ENCODE peak calls at places on chromosomes 4 and X, in four cellular contexts. J, R, K and O are unnamed samples. For H3K27me3, the result is how much of the 10 kb centered on the place peaks cover.

GRCh38 chr4:53208749-53209148 is 157.1 kb downstream of the SCFD2 start:
- DNase-seq in J (no peak), R (no peak), K (no peak), O (no peak)

GRCh38 chrX:22159071-22159470 is 113.6 kb upstream of the CBLL2 start:
- DNase-seq in J (no peak), R (no peak), K (no peak), O (no peak)

GRCh38 chrX:123339201-123339905 is 155.3 kb downstream of the GRIA3 start:
- DNase-seq in J (no peak), R (no peak), K (no peak), O (no peak)

GRCh38 chr4:127012549-127012948 is 620.2 kb upstream of the INTU start:
- DNase-seq in J (no peak), R (no peak), K (no peak), O (no peak)

GRCh38 chr4:78149737-78150136 is 92.6 kb downstream of the FRAS1 start:
- DNase-seq in J (no peak), R (no peak), K (peak), O (no peak)

GRCh38 chr4:80184791-80185756 is 12.2 kb upstream of the PRDM8 start:
- DNase-seq in J (peak), R (peak), K (peak), O (no peak)

GRCh38 chr4:35087216-35087615 is 1157.1 kb downstream of the ARAP2 start:
- DNase-seq in J (no peak), R (no peak), K (no peak), O (no peak)

GRCh38 chr4:71287305-71287704 is 51.5 kb upstream of the SLC4A4 start:
- DNase-seq in J (no peak), R (no peak), K (no peak), O (no peak)

GRCh38 chrX:40006025-40007017 is 91.4 kb downstream of the BCOR start:
- DNase-seq in J (peak), R (peak), K (peak), O (no peak)

GRCh38 chr4:123526511-123526910 is 129.9 kb downstream of the SPRY1 start:
- DNase-seq in J (no peak), R (no peak), K (no peak), O (no peak)

GRCh38 chr4:85474818-85475630 is at the start of gene ARHGAP24:
- DNase-seq in J (peak), R (peak), K (peak), O (no peak)

GRCh38 chr4:89939994-89940393 is 45.3 kb downstream of the MMRN1 start:
- DNase-seq in J (no peak), R (no peak), K (no peak), O (no peak)

GRCh38 chr4:108163352-108163751 is 5.4 kb downstream of the LEF1 start:
- DNase-seq in J (no peak), R (no peak), K (no peak), O (no peak)
- H3K27ac ChIP-seq in J (no peak), R (no peak), K (no peak), O (peak)

DNA sequence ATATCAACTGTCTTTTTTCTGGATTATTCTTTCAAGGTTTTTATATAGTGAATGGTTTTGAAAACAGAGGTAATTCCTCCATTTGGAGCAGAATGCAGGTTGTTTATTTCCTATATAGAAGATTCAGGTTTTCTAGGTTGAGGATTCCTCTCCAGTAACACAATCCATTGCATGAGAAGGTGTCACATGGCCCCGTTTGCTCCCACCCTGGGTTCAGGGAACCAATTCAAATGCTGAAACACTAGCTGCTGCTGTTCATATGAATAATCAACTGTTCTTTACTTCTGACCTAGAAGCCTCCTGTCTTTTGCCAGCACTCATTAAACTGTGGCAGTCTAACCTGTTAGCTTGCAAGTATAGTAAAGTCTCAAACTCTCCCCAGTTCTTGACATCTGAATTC is 1316.9 kb upstream of the TENM3 start:
- DNase-seq in J (peak), R (no peak), K (no peak), O (no peak)
- H3K27me3 ChIP-seq in J (under half), R (under half), K (under half), O (under half)

DNA sequence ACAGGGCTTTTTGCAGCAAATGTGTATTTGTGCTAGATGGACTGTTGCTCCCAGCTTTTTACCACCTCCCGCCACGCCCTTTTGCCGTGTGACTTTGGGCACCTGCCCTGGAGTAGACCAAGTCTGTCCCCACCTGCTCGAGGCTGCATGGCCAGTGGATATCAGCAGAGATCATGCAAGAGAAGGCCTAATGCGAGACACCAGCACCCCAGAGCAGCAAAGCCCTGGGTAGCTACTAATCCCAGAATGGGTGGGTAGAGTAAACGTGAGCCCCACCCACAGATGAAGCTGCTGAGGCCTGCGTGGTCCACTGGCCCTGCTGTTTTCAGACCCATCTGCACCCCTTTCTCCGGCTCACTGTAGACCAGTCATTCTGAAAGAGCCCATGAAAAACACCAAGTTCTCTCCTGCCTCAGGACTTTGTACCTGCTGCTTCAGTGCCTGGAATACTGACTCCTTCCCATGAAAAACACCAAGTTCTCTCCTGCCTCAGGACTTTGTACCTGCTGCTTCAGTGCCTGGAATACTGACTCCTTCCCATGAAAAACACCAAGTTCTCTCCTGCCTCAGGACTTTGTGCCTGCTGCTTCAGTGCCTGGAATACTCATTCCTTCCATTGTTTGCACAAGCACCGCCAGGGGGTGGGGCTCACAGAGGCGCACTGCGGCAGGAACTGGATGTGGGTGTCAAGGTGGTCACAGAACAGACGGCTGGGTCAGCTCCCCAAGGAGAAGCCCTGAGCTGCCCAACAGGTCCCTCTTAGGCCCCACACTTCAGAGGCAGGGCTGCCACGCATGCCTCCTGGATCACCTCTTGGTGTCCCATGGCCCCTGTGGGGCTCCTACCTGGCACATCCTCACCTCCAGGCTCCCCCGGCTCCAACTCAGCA is 5.1 kb upstream of the TNIP2 start:
- DNase-seq in J (peak), R (peak), K (no peak), O (no peak)
- TF ChIP-seq CTCF in J (peak), R (no peak), K (no peak), O (no peak)

GRCh38 chr4:30744386-30744785 is 24.2 kb downstream of the PCDH7 start:
- DNase-seq in J (no peak), R (no peak), K (no peak), O (no peak)

GRCh38 chr4:30744957-30745640 is 24.9 kb downstream of the PCDH7 start:
- DNase-seq in J (no peak), R (no peak), K (peak), O (no peak)

GRCh38 chr4:30746735-30747134 is 26.6 kb downstream of the PCDH7 start:
- DNase-seq in J (no peak), R (no peak), K (no peak), O (no peak)

DNA sequence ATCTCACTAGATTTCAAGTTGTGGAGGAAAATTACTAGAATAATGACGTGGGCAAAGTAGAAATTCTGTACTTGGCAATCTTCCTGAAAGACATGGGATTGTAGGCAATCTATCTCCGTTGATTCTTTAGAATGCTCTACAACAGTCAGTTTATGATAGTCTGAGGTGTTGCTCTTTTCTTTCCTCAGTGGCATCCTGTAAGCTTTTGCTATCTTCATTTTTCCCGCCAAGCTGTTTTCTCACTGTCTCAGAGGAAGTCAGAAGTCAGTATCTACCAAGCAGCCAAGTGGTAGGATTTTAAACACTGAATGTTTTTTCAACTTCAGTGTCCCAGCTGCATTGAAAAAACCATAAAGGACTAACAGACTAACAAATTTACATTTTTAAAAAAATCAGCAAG is 23.7 kb downstream of the PCDH7 start:
- DNase-seq in J (no peak), R (no peak), K (no peak), O (no peak)
- H3K27ac ChIP-seq in J (no peak), R (no peak), K (no peak), O (no peak)

GRCh38 chrX:151746502-151746901 is 12.0 kb downstream of the CNGA2 start:
- DNase-seq in J (no peak), R (no peak), K (no peak), O (no peak)

GRCh38 chrX:151754042-151754419 is 19.5 kb downstream of the CNGA2 start:
- DNase-seq in J (peak), R (no peak), K (no peak), O (no peak)

GRCh38 chrX:151752847-151753246 is 18.3 kb downstream of the CNGA2 start:
- DNase-seq in J (no peak), R (no peak), K (no peak), O (no peak)

GRCh38 chrX:151753313-151754041 is 18.9 kb downstream of the CNGA2 start:
- DNase-seq in J (peak), R (peak), K (peak), O (no peak)

GRCh38 chrX:151750511-151750910 is 16.0 kb downstream of the CNGA2 start:
- DNase-seq in J (no peak), R (no peak), K (no peak), O (no peak)
- H3K27me3 ChIP-seq in J (under half), R (under half), K (under half), O (under half)

GRCh38 chrX:1597345-1598020 is 6.1 kb downstream of the AKAP17A start:
- DNase-seq in J (no peak), R (no peak), K (no peak), O (no peak)
- TF ChIP-seq CTCF in J (no peak), R (no peak), K (no peak), O (no peak)

DNA sequence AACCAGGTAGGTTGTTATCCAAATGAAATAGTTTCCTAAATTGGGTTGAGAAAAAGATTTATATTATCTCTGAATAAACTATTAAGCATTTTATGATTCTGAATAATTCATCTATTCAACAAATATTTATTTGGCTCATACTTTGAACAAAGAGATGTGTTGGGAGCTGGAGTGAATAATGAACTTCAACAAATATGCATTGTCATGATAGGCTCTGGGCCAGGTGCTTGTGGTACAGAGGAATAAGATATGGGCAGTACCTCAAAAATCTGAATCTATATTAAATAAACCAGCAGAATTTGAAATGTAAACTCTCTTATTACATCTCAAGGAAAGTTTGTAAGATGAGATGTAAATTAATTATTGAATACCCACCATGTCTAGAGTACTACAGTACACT is 75.7 kb upstream of the DCLK2 start:
- DNase-seq in J (no peak), R (no peak), K (no peak), O (no peak)
- H3K27ac ChIP-seq in J (no peak), R (no peak), K (no peak), O (no peak)

GRCh38 chr4:105147226-105148151 is 813 bp downstream of the TET2 start:
- DNase-seq in J (peak), R (peak), K (peak), O (no peak)

GRCh38 chr4:105140684-105141490 is 5.8 kb upstream of the TET2 start:
- DNase-seq in J (no peak), R (peak), K (peak), O (no peak)

GRCh38 chr4:105146286-105147219 is at the start of gene TET2:
- DNase-seq in J (peak), R (peak), K (peak), O (peak)

GRCh38 chr4:105145913-105146285 is 777 bp upstream of the TET2 start:
- DNase-seq in J (peak), R (peak), K (peak), O (no peak)

DNA sequence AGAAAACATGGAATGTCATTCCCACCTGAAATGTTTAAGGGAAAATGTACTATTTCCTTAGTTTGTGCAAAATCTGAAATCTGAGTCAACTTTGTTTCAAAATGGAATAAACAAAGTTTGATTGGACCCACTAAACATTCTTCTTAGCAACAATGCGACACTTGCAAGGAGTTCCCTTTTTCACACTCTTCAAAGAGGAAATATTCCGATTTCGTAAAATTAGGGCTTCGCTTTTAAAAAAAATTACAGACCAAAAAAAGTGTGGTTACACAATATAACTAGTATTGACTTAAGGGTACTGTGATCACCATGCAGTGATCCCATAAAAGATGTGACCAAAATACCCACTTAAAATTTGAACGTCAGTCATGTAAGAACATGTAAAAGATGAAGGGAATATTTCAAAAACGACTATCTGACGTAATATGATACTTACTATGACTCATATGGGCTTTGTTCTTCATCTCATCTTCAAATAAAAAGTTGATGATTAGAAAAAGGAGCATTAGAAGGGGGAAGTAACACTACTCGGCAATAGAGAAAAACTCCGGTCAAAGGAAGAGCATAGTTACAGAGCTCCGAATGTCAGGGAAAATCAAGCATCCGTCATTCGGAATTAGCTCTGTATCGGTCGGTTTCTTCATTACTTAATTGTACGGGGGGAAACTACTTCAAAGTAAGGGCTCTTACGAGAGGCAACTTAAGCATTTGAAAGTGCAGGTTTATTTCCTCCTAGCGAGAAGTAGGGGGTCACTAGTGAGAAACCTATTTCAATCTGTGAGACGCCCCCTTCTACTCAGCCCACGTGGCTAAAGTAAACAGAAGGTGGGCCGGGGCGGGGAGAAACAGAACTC is 1.4 kb upstream of the TET2 start:
- DNase-seq in J (no peak), R (no peak), K (peak), O (no peak)
- H3K27me3 ChIP-seq in J (under half), R (under half), K (under half), O (under half)

GRCh38 chr4:20386001-20386740 is 134.5 kb downstream of the SLIT2 start:
- DNase-seq in J (no peak), R (no peak), K (no peak), O (no peak)
- TF ChIP-seq CTCF in J (no peak), R (no peak), K (no peak), O (no peak)

GRCh38 chr4:1625600-1626138 is 58.4 kb downstream of the FAM53A start:
- DNase-seq in J (no peak), R (no peak), K (no peak), O (no peak)

GRCh38 chr4:1623390-1623789 is 60.7 kb downstream of the FAM53A start:
- DNase-seq in J (no peak), R (no peak), K (no peak), O (no peak)

GRCh38 chr4:1624519-1624910 is 59.6 kb downstream of the FAM53A start:
- DNase-seq in J (no peak), R (no peak), K (no peak), O (no peak)

GRCh38 chr4:1622956-1623355 is 61.2 kb downstream of the FAM53A start:
- DNase-seq in J (no peak), R (no peak), K (no peak), O (no peak)

GRCh38 chr4:1623821-1624518 is 60.1 kb downstream of the FAM53A start:
- DNase-seq in J (no peak), R (no peak), K (no peak), O (no peak)
- H3K27ac ChIP-seq in J (no peak), R (no peak), K (no peak), O (no peak)